ENCODE peak calls at places on chromosomes 1 and 21, in five cellular contexts. B is stimulated activated CD8-positive, alpha-beta memory T cell treated with anti-CD3 and anti-CD28 coated beads, Interleukin-15, amount 100 ng/mL, for 1 hour; K is NCI-H1105 treated with DMSO at 0.1 percent for 48 hours; T is NAMALWA; D is SHP77. N is an unnamed sample.

GRCh38 chr1:36350659-36351171 is 27.3 kb upstream of the EVA1B start:
- DNase-seq in B (no peak), K (no peak), T (no peak), D (no peak), N (peak)

GRCh38 chr1:182003953-182004586 is 57.4 kb downstream of the ZNF648 start:
- DNase-seq in B (no peak), K (no peak), T (peak), D (no peak), N (no peak)

GRCh38 chr1:40363721-40364120 is 9.8 kb upstream of the SMAP2 start:
- DNase-seq in B (no peak), K (no peak), T (peak), D (no peak), N (no peak)

GRCh38 chr1:41783189-41783639 is 135.5 kb downstream of the HIVEP3 start:
- DNase-seq in B (no peak), K (no peak), T (no peak), D (no peak), N (no peak)

GRCh38 chr1:226965581-226966440 is 25.7 kb downstream of the COQ8A start:
- DNase-seq in B (no peak), K (no peak), T (no peak), D (no peak), N (no peak)

GRCh38 chr1:54047384-54048315 is 5.4 kb downstream of the TMEM59 start:
- DNase-seq in B (no peak), K (no peak), T (no peak), D (no peak), N (peak)

GRCh38 chr1:29279406-29279805 is 43.1 kb downstream of the PTPRU start:
- DNase-seq in B (no peak), K (no peak), T (no peak), D (no peak), N (no peak)

GRCh38 chr1:38611661-38612211 is 247.8 kb downstream of the RRAGC start:
- DNase-seq in B (no peak), K (no peak), T (no peak), D (no peak), N (no peak)

GRCh38 chr21:43712268-43712942 is 6.5 kb upstream of the PDXK start:
- DNase-seq in B (no peak), K (peak), T (no peak), D (peak), N (no peak)

GRCh38 chr1:224736619-224737352 is 120.7 kb downstream of the CNIH3 start:
- DNase-seq in B (no peak), K (no peak), T (no peak), D (no peak), N (peak)

GRCh38 chr21:41361053-41361785 is 608 bp upstream of the MX2 start:
- DNase-seq in B (no peak), K (no peak), T (no peak), D (no peak), N (no peak)

GRCh38 chr1:29230553-29231378 is at the start of gene MECR:
- DNase-seq in B (peak), K (peak), T (peak), D (peak), N (peak)

GRCh38 chr1:38941527-38942019 is at the start of gene RHBDL2:
- DNase-seq in B (no peak), K (no peak), T (no peak), D (no peak), N (no peak)

GRCh38 chr1:231867607-231868006 is 241.0 kb downstream of the DISC1 start:
- DNase-seq in B (no peak), K (no peak), T (no peak), D (no peak), N (no peak)

N was measured in Kasumi-1.